ENCODE peak calls at places on chromosome 16, in five cellular contexts. One of them, this sample, is unnamed.

GRCh38 chr16:23383881-23384280 is 69.1 kb downstream of the COG7 start:
- DNase-seq in prostate gland: no peak
- DNase-seq in right atrium auricular region: no peak
- DNase-seq in GM23248: no peak
- DNase-seq in fibroblast of lung: no peak
- DNase-seq in this sample: no peak

GRCh38 chr16:2489581-2489980 is 14.7 kb downstream of the TBC1D24 start:
- DNase-seq in fibroblast of lung: no peak
- DNase-seq in GM23248: no peak
- DNase-seq in right atrium auricular region: no peak
- DNase-seq in prostate gland: no peak
- DNase-seq in this sample: no peak

GRCh38 chr16:75011634-75012307 is 12.9 kb downstream of the ZNRF1 start:
- DNase-seq in prostate gland: no peak
- DNase-seq in GM23248: peak; percentile 93
- DNase-seq in right atrium auricular region: no peak
- DNase-seq in fibroblast of lung: peak; percentile 94
- DNase-seq in this sample: peak; percentile 83

GRCh38 chr16:24178496-24178895 is 77.6 kb upstream of the CACNG3 start:
- DNase-seq in right atrium auricular region: no peak
- DNase-seq in prostate gland: no peak
- DNase-seq in fibroblast of lung: no peak
- DNase-seq in GM23248: peak; percentile 1
- DNase-seq in this sample: no peak

GRCh38 chr16:71383054-71383773 is 24.7 kb downstream of the CALB2 start:
- DNase-seq in prostate gland: no peak
- DNase-seq in fibroblast of lung: peak; percentile 29
- DNase-seq in GM23248: peak; percentile 50
- DNase-seq in right atrium auricular region: no peak
- DNase-seq in this sample: peak; percentile 7

GRCh38 chr16:80883159-80883642 is 78.8 kb upstream of the CDYL2 start:
- DNase-seq in fibroblast of lung: no peak
- DNase-seq in GM23248: no peak
- DNase-seq in right atrium auricular region: no peak
- DNase-seq in prostate gland: peak; percentile 74
- DNase-seq in this sample: no peak

GRCh38 chr16:80299416-80299815 is 241.4 kb upstream of the DYNLRB2 start:
- DNase-seq in GM23248: no peak
- DNase-seq in fibroblast of lung: peak; percentile 29
- DNase-seq in right atrium auricular region: no peak
- DNase-seq in prostate gland: peak; percentile 5
- DNase-seq in this sample: no peak

GRCh38 chr16:46972971-46973456 is 460 bp downstream of the DNAJA2 start:
- DNase-seq in GM23248: peak; percentile 67
- DNase-seq in prostate gland: peak; percentile 22
- DNase-seq in right atrium auricular region: peak; percentile 59
- DNase-seq in fibroblast of lung: peak; percentile 25
- DNase-seq in this sample: peak; percentile 16

GRCh38 chr16:66408181-66409048 is 18.7 kb upstream of the BEAN1 start:
- DNase-seq in prostate gland: peak; percentile 19
- DNase-seq in right atrium auricular region: peak; percentile 59
- DNase-seq in fibroblast of lung: peak; percentile 88
- DNase-seq in GM23248: peak; percentile 92
- DNase-seq in this sample: peak; percentile 80

GRCh38 chr16:89033796-89034572 is 57.0 kb upstream of the CBFA2T3 start:
- DNase-seq in prostate gland: no peak
- DNase-seq in GM23248: no peak
- DNase-seq in right atrium auricular region: no peak
- DNase-seq in fibroblast of lung: no peak
- DNase-seq in this sample: no peak

GRCh38 chr16:68506331-68507053 is 32.6 kb upstream of the ZFP90 start:
- DNase-seq in right atrium auricular region: no peak
- DNase-seq in prostate gland: no peak
- DNase-seq in GM23248: peak; percentile 57
- DNase-seq in fibroblast of lung: no peak
- DNase-seq in this sample: no peak

GRCh38 chr16:3959148-3959547 is 78.6 kb upstream of the CREBBP start:
- DNase-seq in GM23248: no peak
- DNase-seq in fibroblast of lung: peak; percentile 72
- DNase-seq in right atrium auricular region: no peak
- DNase-seq in prostate gland: no peak
- DNase-seq in this sample: peak; percentile 26

GRCh38 chr16:48613061-48613957 is 3.3 kb upstream of the N4BP1 start:
- DNase-seq in fibroblast of lung: no peak
- DNase-seq in right atrium auricular region: peak; percentile 36
- DNase-seq in GM23248: peak; percentile 49
- DNase-seq in prostate gland: no peak
- DNase-seq in this sample: peak; percentile 42

GRCh38 chr16:30647274-30647571 is 3.5 kb upstream of the PRR14 start:
- DNase-seq in prostate gland: no peak
- DNase-seq in right atrium auricular region: no peak
- DNase-seq in GM23248: no peak
- DNase-seq in fibroblast of lung: no peak
- DNase-seq in this sample: no peak

GRCh38 chr16:62240722-62241121 is 204.5 kb upstream of the CDH8 start:
- DNase-seq in GM23248: no peak
- DNase-seq in fibroblast of lung: peak; percentile 29
- DNase-seq in right atrium auricular region: no peak
- DNase-seq in prostate gland: no peak
- DNase-seq in this sample: no peak

GRCh38 chr16:50272687-50273381 is 6.5 kb downstream of the ADCY7 start:
- DNase-seq in prostate gland: no peak
- DNase-seq in fibroblast of lung: no peak
- DNase-seq in GM23248: no peak
- DNase-seq in right atrium auricular region: no peak
- DNase-seq in this sample: no peak

GRCh38 chr16:2971985-2972784 is 3.0 kb downstream of the PAQR4 start:
- DNase-seq in GM23248: no peak
- DNase-seq in prostate gland: no peak
- DNase-seq in fibroblast of lung: no peak
- DNase-seq in right atrium auricular region: no peak
- DNase-seq in this sample: no peak

GRCh38 chr16:29784157-29784556 is 6.1 kb downstream of the ZG16 start:
- DNase-seq in right atrium auricular region: no peak
- DNase-seq in prostate gland: no peak
- DNase-seq in fibroblast of lung: no peak
- DNase-seq in GM23248: no peak
- DNase-seq in this sample: peak; percentile 75

GRCh38 chr16:62700456-62701280 is 664.4 kb upstream of the CDH8 start:
- DNase-seq in right atrium auricular region: no peak
- DNase-seq in GM23248: no peak
- DNase-seq in fibroblast of lung: no peak
- DNase-seq in prostate gland: no peak
- DNase-seq in this sample: no peak

GRCh38 chr16:49980166-49980565 is 44.9 kb upstream of the CNEP1R1 start:
- DNase-seq in prostate gland: no peak
- DNase-seq in GM23248: no peak
- DNase-seq in fibroblast of lung: peak; percentile 18
- DNase-seq in right atrium auricular region: no peak
- DNase-seq in this sample: no peak

GRCh38 chr16:10256855-10257641 is 74.8 kb upstream of the GRIN2A start:
- DNase-seq in prostate gland: no peak
- DNase-seq in GM23248: peak; percentile 51
- DNase-seq in right atrium auricular region: no peak
- DNase-seq in fibroblast of lung: peak; percentile 5
- DNase-seq in this sample: peak; percentile 8

GRCh38 chr16:6446370-6446769 is 886.3 kb upstream of the RBFOX1 start:
- DNase-seq in right atrium auricular region: no peak
- DNase-seq in prostate gland: no peak
- DNase-seq in GM23248: no peak
- DNase-seq in fibroblast of lung: no peak
- DNase-seq in this sample: no peak

GRCh38 chr16:50152386-50152806 is 710 bp upstream of the TENT4B start:
- DNase-seq in prostate gland: peak; percentile 20
- DNase-seq in right atrium auricular region: no peak
- DNase-seq in GM23248: peak; percentile 67
- DNase-seq in fibroblast of lung: peak; percentile 36
- DNase-seq in this sample: peak; percentile 28

GRCh38 chr16:3362931-3363330 is 7.2 kb downstream of the OR2C1 start:
- DNase-seq in fibroblast of lung: no peak
- DNase-seq in prostate gland: no peak
- DNase-seq in right atrium auricular region: no peak
- DNase-seq in GM23248: no peak
- DNase-seq in this sample: no peak

GRCh38 chr16:8907096-8907495 is 24.9 kb downstream of the LITAFD start:
- DNase-seq in fibroblast of lung: peak; percentile 42
- DNase-seq in right atrium auricular region: no peak
- DNase-seq in prostate gland: no peak
- DNase-seq in GM23248: no peak
- DNase-seq in this sample: no peak

GRCh38 chr16:3646348-3646920 is 8.1 kb upstream of the DNASE1 start:
- DNase-seq in right atrium auricular region: no peak
- DNase-seq in fibroblast of lung: no peak
- DNase-seq in GM23248: no peak
- DNase-seq in prostate gland: peak; percentile 87
- DNase-seq in this sample: peak; percentile 84

GRCh38 chr16:17026600-17027242 is 444.0 kb downstream of the XYLT1 start:
- DNase-seq in GM23248: no peak
- DNase-seq in fibroblast of lung: no peak
- DNase-seq in prostate gland: no peak
- DNase-seq in right atrium auricular region: no peak
- DNase-seq in this sample: no peak

GRCh38 chr16:85448557-85449194 is 164.4 kb upstream of the GSE1 start:
- DNase-seq in fibroblast of lung: no peak
- DNase-seq in prostate gland: no peak
- DNase-seq in GM23248: no peak
- DNase-seq in right atrium auricular region: no peak
- DNase-seq in this sample: no peak
- H3K4me1 ChIP-seq in fibroblast of lung: peaks cover 3% of the 10 kb centered on the region
- H3K4me1 ChIP-seq in prostate gland: peaks cover 19% of the 10 kb centered on the region
- H3K4me1 ChIP-seq in GM23248: no peaks in the 10 kb centered on the region
- H3K4me1 ChIP-seq in right atrium auricular region: no peaks in the 10 kb centered on the region
- H3K4me1 ChIP-seq in this sample: no peaks in the 10 kb centered on the region

GRCh38 chr16:22188595-22189442 is 17.3 kb upstream of the EEF2K start:
- DNase-seq in fibroblast of lung: peak; percentile 87
- DNase-seq in prostate gland: peak; percentile 86
- DNase-seq in right atrium auricular region: peak; percentile 80
- DNase-seq in GM23248: peak; percentile 89
- DNase-seq in this sample: peak; percentile 85
- H3K4me1 ChIP-seq in fibroblast of lung: peaks cover 8% of the 10 kb centered on the region
- H3K4me1 ChIP-seq in prostate gland: peaks cover 12% of the 10 kb centered on the region
- H3K4me1 ChIP-seq in right atrium auricular region: no peaks in the 10 kb centered on the region
- H3K4me1 ChIP-seq in GM23248: peaks cover 24% of the 10 kb centered on the region
- H3K4me1 ChIP-seq in this sample: peaks cover 26% of the 10 kb centered on the region

GRCh38 chr16:84597518-84598390 is 20.1 kb downstream of the COTL1 start:
- DNase-seq in GM23248: no peak
- DNase-seq in right atrium auricular region: no peak
- DNase-seq in fibroblast of lung: no peak
- DNase-seq in prostate gland: no peak
- DNase-seq in this sample: no peak
- H3K4me1 ChIP-seq in GM23248: peaks cover 40% of the 10 kb centered on the region
- H3K4me1 ChIP-seq in right atrium auricular region: no peaks in the 10 kb centered on the region
- H3K4me1 ChIP-seq in fibroblast of lung: peaks cover 44% of the 10 kb centered on the region
- H3K4me1 ChIP-seq in prostate gland: no peaks in the 10 kb centered on the region
- H3K4me1 ChIP-seq in this sample: peaks cover 13% of the 10 kb centered on the region

GRCh38 chr16:57797216-57797525 is 5.1 kb downstream of the KIFC3 start:
- DNase-seq in right atrium auricular region: no peak
- DNase-seq in GM23248: no peak
- DNase-seq in fibroblast of lung: no peak
- DNase-seq in prostate gland: no peak
- DNase-seq in this sample: no peak

GRCh38 chr16:57798267-57798810 is 4.0 kb downstream of the KIFC3 start:
- DNase-seq in prostate gland: no peak
- DNase-seq in fibroblast of lung: no peak
- DNase-seq in right atrium auricular region: no peak
- DNase-seq in GM23248: no peak
- DNase-seq in this sample: no peak

GRCh38 chr16:57798953-57799618 is 3.2 kb downstream of the KIFC3 start:
- DNase-seq in GM23248: no peak
- DNase-seq in fibroblast of lung: no peak
- DNase-seq in right atrium auricular region: no peak
- DNase-seq in prostate gland: no peak
- DNase-seq in this sample: no peak

GRCh38 chr16:57799619-57800212 is 2.6 kb downstream of the KIFC3 start:
- DNase-seq in GM23248: no peak
- DNase-seq in fibroblast of lung: no peak
- DNase-seq in prostate gland: no peak
- DNase-seq in right atrium auricular region: no peak
- DNase-seq in this sample: no peak

DNA sequence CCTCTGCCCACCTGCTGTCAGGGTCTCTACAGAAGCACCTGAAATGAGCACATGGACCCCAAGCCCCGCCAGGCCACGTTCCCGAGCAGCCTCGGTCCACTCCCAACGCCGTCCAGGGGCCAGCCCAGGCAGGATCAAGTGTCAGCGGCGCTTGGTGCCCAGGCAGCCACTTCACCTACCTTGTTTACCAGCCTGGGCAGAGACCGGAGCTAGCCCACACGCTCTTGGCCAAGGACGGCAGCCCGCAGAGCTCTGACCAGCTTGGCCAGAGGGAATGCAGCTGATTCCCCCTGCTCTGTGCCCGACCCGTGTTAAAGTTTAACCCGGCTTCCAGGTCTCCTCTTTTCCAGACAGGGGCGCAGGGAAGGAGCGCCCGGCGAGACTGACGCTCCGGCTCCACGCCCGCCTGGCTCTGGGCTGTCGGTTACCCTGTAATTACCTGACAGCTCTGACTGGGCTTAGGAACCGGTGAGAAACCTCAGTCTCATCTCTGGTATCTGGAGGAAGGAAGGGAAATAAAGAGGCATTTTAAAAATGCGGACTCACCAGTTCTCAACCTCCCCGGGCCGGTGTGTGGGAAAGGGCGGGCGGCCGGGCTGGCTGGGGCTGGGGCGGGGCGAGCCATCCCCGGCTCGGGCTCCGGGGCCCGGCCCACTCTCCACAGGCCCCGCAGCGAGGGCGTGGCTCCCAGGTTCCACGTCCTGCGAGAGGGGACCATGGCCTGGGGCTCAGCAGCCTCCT is 4.6 kb downstream of the KIFC3 start:
- DNase-seq in GM23248: no peak
- DNase-seq in right atrium auricular region: no peak
- DNase-seq in fibroblast of lung: no peak
- DNase-seq in prostate gland: peak; percentile 72
- DNase-seq in this sample: peak; percentile 73
- H3K4me1 ChIP-seq in GM23248: peaks cover 13% of the 10 kb centered on the region
- H3K4me1 ChIP-seq in right atrium auricular region: no peaks in the 10 kb centered on the region
- H3K4me1 ChIP-seq in fibroblast of lung: peaks cover 18% of the 10 kb centered on the region
- H3K4me1 ChIP-seq in prostate gland: no peaks in the 10 kb centered on the region
- H3K4me1 ChIP-seq in this sample: peaks cover 49% of the 10 kb centered on the region

This sample was measured in PC-3.